ENCODE peak calls at places on chromosome 22, in nine cellular contexts. H is stomach, F is sigmoid colon, Z is suprapubic skin, O is A549, Q is ovary, T is K562, W is upper lobe of left lung, M is transverse colon. E is an unnamed sample.

GRCh38 chr22:26428515-26429457 is at the start of gene ASPHD2:
- DNase-seq in H (peak), F (peak), Z (peak), O (peak), Q (peak), T (peak), W (peak), M (peak), E (peak)

GRCh38 chr22:28247667-28248363 is 328.8 kb upstream of the PITPNB start:
- DNase-seq in H (no peak), F (no peak), Z (no peak), O (no peak), Q (no peak), T (peak), W (no peak), M (no peak), E (no peak)

GRCh38 chr22:38455530-38456271 is 702 bp upstream of the KCNJ4 start:
- DNase-seq in H (no peak), F (no peak), Z (no peak), O (no peak), Q (no peak), T (peak), W (no peak), M (no peak), E (no peak)

GRCh38 chr22:33202455-33202854 is 144.3 kb upstream of the SYN3 start:
- DNase-seq in H (no peak), F (no peak), Z (no peak), O (no peak), Q (no peak), T (no peak), W (no peak), M (no peak), E (no peak)

GRCh38 chr22:21446128-21446826 is 20.9 kb upstream of the TMEM191C start:
- DNase-seq in H (peak), F (peak), Z (peak), O (no peak), Q (no peak), T (no peak), W (peak), M (no peak), E (peak)

GRCh38 chr22:38707346-38707745 is 1.6 kb downstream of the GTPBP1 start:
- DNase-seq in H (no peak), F (no peak), Z (no peak), O (peak), Q (no peak), T (peak), W (no peak), M (no peak), E (no peak)

GRCh38 chr22:19598054-19598855 is 74.0 kb upstream of the CLDN5 start:
- DNase-seq in H (no peak), F (no peak), Z (peak), O (no peak), Q (no peak), T (no peak), W (peak), M (no peak), E (no peak)

GRCh38 chr22:44542561-44543222 is 44.7 kb upstream of the RTL6 start:
- DNase-seq in H (no peak), F (peak), Z (peak), O (no peak), Q (no peak), T (no peak), W (no peak), M (no peak), E (no peak)

GRCh38 chr22:44361391-44362126 is 48.8 kb upstream of the SHISAL1 start:
- DNase-seq in H (no peak), F (peak), Z (peak), O (peak), Q (peak), T (no peak), W (no peak), M (no peak), E (no peak)

GRCh38 chr22:44497218-44497903 is 672 bp downstream of the RTL6 start:
- DNase-seq in H (no peak), F (peak), Z (no peak), O (no peak), Q (peak), T (peak), W (no peak), M (peak), E (no peak)

DNA sequence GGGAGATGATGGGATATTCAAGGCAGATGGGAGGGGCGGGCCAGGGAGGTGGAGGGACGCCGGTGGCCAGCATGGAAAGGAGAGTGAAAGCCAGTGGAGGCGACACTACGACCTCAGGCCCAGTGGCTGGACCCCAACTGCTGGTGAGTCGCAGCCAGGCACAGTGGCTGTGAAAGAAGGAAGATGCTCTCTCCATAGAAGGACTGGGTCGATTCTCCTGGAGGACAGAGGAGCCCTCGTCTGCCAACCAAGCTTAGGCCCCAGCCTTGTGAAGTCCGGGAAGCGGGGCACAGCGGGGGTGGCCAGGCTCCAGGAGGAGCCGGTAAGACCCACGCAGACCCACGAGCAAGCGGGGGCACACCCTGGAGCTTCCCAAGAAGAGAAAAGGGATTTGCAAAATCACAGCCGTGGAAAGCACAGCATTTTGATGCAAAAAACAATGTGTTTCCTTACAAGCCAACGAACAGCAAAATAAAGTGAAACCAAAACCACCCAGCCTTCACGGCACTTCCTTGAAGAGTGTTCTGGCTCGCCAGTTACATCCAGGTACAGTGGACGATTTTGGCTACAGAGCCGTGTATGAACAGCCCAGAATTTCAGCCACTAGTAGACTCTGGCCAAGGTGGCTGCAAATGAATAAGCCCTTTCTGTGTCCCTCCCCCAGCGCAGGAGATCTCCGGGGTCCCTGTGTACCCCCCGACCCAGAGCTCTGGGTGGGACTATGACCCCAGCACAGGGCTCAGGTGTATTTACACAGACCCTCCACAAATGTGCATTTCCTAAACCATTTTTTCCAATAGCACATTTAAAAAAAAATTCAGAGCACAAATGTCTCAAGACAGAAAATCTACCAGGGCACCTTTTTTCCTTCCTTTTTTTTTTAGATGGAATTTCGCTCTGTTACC is 96.9 kb downstream of the TRMU start:
- DNase-seq in H (peak), F (no peak), Z (no peak), O (no peak), Q (no peak), T (no peak), W (no peak), M (peak), E (no peak)
- H3K27ac ChIP-seq in H (peak), F (no peak), Z (no peak), O (no peak), Q (no peak), T (no peak), W (peak), M (peak), E (peak)

GRCh38 chr22:30290679-30291333 is 1.5 kb upstream of the CASTOR1 start:
- DNase-seq in H (peak), F (peak), Z (peak), O (no peak), Q (peak), T (no peak), W (peak), M (peak), E (peak)
- TF ChIP-seq POLR2A in H (no peak), F (no peak), Z (no peak), O (no peak), Q (peak), T (no peak), W (peak), M (no peak), E (peak)

DNA sequence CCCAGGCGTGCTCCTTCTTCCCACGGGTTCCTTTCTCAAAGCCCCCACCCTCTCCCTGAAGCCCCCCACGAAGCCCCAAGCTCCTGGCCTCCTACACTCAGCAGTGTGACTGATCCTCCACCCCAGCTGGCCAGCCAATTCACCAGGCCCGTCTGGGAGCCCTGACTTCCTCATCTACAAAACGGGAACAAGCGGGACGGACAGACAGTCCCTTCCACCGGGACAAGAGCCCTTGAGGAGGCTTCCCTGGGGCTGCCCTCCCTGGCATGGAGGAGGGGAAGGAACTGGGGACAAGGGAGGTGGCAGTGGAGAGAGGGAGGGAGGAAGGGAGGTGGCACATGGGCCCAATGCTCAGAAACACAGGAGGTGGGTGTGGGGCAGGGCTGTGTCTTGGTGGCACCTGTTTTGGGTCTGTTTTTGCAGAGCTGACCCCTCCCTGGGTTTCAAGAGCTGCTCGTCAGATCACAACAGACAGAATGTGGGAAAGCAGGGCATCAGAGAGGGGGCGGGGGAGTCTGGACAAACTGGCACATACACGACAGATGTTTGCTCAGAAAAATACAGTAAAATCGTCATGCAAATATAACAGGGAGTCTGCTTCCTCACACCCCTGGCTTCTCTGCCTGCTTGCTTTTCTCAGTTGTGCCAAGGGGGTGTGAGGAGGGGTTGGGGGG is 56.8 kb downstream of the ELFN2 start:
- DNase-seq in H (peak), F (peak), Z (no peak), O (no peak), Q (no peak), T (no peak), W (peak), M (peak), E (no peak)
- TF ChIP-seq EP300 in H (no peak), F (no peak), Z (no peak), O (no peak), Q (no peak), T (no peak), W (no peak), M (no peak), E (no peak)

GRCh38 chr22:49958462-49958921 is 2.1 kb upstream of the PIM3 start:
- DNase-seq in H (peak), F (peak), Z (peak), O (no peak), Q (no peak), T (no peak), W (peak), M (no peak), E (no peak)
- H3K27ac ChIP-seq in H (peak), F (no peak), Z (no peak), O (peak), Q (no peak), T (peak), W (peak), M (peak), E (no peak)

GRCh38 chr22:35276019-35276418 is 18.7 kb downstream of the HMGXB4 start:
- DNase-seq in H (no peak), F (no peak), Z (no peak), O (no peak), Q (no peak), T (no peak), W (no peak), M (no peak), E (no peak)
- TF ChIP-seq POLR2A in H (no peak), F (no peak), Z (no peak), O (no peak), Q (no peak), T (no peak), W (no peak), M (no peak), E (no peak)

GRCh38 chr22:25143161-25144076 is 56.2 kb upstream of the CRYBB3 start:
- DNase-seq in H (no peak), F (no peak), Z (no peak), O (no peak), Q (no peak), T (no peak), W (no peak), M (no peak), E (no peak)

GRCh38 chr22:25136953-25137576 is 62.6 kb upstream of the CRYBB3 start:
- DNase-seq in H (no peak), F (no peak), Z (no peak), O (no peak), Q (no peak), T (no peak), W (no peak), M (no peak), E (no peak)

GRCh38 chr22:25141994-25142620 is 57.6 kb upstream of the CRYBB3 start:
- DNase-seq in H (no peak), F (peak), Z (no peak), O (no peak), Q (no peak), T (no peak), W (no peak), M (no peak), E (no peak)

GRCh38 chr22:25137577-25138525 is 61.8 kb upstream of the CRYBB3 start:
- DNase-seq in H (peak), F (peak), Z (no peak), O (no peak), Q (no peak), T (peak), W (no peak), M (no peak), E (no peak)

DNA sequence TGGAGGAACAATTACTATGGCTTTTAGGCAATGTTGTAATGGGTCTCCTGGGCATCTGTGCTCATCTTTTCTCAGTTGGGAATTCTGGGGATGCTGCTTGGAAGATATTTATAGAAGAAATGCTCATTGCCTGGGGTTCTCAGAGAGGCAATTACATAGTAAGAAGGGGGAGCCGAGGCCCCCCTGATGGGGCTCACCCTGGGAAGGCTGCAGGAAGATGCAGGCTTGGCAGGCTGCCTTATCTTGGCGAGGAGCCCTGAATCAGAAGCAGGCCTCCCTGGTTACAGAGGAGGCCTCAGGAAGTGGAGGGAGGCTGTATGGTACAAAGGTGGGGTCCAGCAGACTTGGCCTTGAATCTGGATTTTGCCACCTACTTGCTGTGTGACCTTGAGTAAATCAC is 60.6 kb upstream of the CRYBB3 start:
- DNase-seq in H (peak), F (peak), Z (no peak), O (no peak), Q (peak), T (no peak), W (no peak), M (peak), E (no peak)
- TF ChIP-seq EP300 in H (no peak), F (no peak), Z (no peak), O (no peak), Q (no peak), T (no peak), W (no peak), M (no peak), E (no peak)

E was measured in tibial nerve.